ENCODE peak calls at places on chromosomes 3 and 15, in four cellular contexts. F is NCI-H1105, B is neural crest cell, V is Right ventricle myocardium superior. T is an unnamed sample.

GRCh38 chr3:65577875-65578274 is 460.8 kb downstream of the MAGI1 start:
- DNase-seq in F (no peak), B (no peak), V (no peak), T (no peak)

GRCh38 chr3:52047295-52047960 is 8.9 kb downstream of the DUSP7 start:
- DNase-seq in F (no peak), B (no peak), V (no peak), T (no peak)

GRCh38 chr3:14991818-14992612 is 44.6 kb downstream of the NR2C2 start:
- DNase-seq in F (no peak), B (no peak), V (no peak), T (no peak)

GRCh38 chr3:158522737-158523136 is 48.3 kb upstream of the MLF1 start:
- DNase-seq in F (no peak), B (no peak), V (no peak), T (no peak)

GRCh38 chr15:85743392-85744045 is 51.2 kb downstream of the KLHL25 start:
- DNase-seq in F (no peak), B (no peak), V (no peak), T (no peak)

GRCh38 chr3:69463546-69463945 is 77.7 kb upstream of the FRMD4B start:
- DNase-seq in F (no peak), B (no peak), V (no peak), T (no peak)

GRCh38 chr15:34993877-34994276 is 5.8 kb upstream of the ZNF770 start:
- DNase-seq in F (no peak), B (no peak), V (no peak), T (no peak)

GRCh38 chr15:36844453-36845094 is 255.8 kb downstream of the MEIS2 start:
- DNase-seq in F (peak), B (no peak), V (no peak), T (no peak)

GRCh38 chr15:89177633-89178306 is 43.6 kb downstream of the RLBP1 start:
- DNase-seq in F (peak), B (peak), V (peak), T (peak)

GRCh38 chr3:123129532-123129931 is 62.7 kb downstream of the PDIA5 start:
- DNase-seq in F (no peak), B (no peak), V (no peak), T (no peak)

T was measured in right cardiac atrium.